ENCODE peak calls at places on chromosomes 5 and 9, in six cellular contexts. R, T, X, P, J and O are unnamed samples.

GRCh38 chr9:81268048-81268447 is 421.3 kb downstream of the TLE1 start:
- DNase-seq in R (no peak), T (no peak), X (peak), P (no peak), J (peak), O (peak)

GRCh38 chr9:101711330-101711941 is 27.0 kb downstream of the GRIN3A start:
- DNase-seq in R (no peak), T (peak), X (no peak), P (no peak), J (no peak), O (no peak)

GRCh38 chr9:121288874-121289553 is 21.1 kb downstream of the GSN start:
- DNase-seq in R (peak), T (peak), X (peak), P (peak), J (no peak), O (peak)

GRCh38 chr5:32542216-32543059 is 42.9 kb upstream of the SUB1 start:
- DNase-seq in R (no peak), T (no peak), X (peak), P (no peak), J (peak), O (peak)

GRCh38 chr9:137972988-137973470 is 95.4 kb downstream of the CACNA1B start:
- DNase-seq in R (no peak), T (no peak), X (no peak), P (no peak), J (no peak), O (no peak)

GRCh38 chr5:157575096-157575872 is at the start of gene ADAM19:
- DNase-seq in R (no peak), T (peak), X (peak), P (peak), J (no peak), O (peak)

GRCh38 chr9:133981958-133982681 is 10.0 kb downstream of the VAV2 start:
- DNase-seq in R (no peak), T (peak), X (no peak), P (no peak), J (no peak), O (no peak)

GRCh38 chr5:115571441-115571878 is 26.9 kb upstream of the FEM1C start:
- DNase-seq in R (no peak), T (peak), X (peak), P (no peak), J (no peak), O (no peak)

GRCh38 chr5:132371603-132371994 is 2.1 kb downstream of the SLC22A5 start:
- DNase-seq in R (no peak), T (no peak), X (no peak), P (no peak), J (no peak), O (no peak)

DNA sequence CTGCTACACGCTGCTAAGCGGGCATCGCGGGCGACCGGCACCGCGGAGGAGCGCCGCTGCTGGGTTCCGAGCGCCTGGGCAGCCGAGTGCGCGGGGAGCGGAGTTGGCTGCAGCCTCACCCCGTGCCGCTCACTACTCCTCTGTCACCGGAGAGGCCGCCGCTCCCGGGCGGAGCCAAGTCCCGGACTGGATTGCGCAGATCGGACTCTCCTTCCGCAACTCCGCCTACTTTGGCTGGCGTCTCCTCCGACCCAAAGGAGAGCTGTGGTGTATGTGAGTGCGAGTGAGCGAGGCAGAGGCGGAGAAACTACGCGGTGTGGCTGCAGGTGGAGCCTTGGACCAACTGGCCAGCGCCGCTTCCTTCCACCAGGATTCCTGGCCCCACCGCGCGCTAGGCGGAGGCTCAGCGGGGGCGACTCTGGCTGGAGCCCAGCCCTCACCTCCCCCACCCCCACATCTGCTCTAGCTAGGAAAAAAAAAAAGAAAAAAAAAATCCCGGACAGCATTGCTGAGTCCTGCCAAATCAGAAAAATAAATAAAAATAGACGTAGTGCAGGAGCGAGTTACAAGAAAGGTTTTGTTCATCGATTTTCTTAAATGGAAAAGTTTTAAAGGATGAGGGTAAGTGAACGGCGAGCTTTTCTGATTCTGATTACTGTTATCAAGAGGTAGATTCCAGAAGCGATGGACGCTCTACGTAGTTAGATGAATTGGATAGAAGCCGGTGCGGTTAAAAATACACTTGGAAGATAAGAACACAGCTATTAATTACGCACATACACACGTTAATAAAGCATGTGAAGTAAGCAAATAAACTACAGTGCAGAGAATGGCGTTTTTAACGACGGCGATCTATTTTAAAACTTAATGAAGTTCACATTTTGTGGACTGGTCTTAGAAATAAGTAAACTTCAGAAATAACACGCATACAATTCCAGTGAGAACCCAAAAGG is at the start of gene SEMA6A:
- DNase-seq in R (peak), T (peak), X (peak), P (peak), J (peak), O (peak)
- TF ChIP-seq CTCF in R (no peak), T (no peak), X (no peak), P (no peak), J (no peak), O (no peak)

DNA sequence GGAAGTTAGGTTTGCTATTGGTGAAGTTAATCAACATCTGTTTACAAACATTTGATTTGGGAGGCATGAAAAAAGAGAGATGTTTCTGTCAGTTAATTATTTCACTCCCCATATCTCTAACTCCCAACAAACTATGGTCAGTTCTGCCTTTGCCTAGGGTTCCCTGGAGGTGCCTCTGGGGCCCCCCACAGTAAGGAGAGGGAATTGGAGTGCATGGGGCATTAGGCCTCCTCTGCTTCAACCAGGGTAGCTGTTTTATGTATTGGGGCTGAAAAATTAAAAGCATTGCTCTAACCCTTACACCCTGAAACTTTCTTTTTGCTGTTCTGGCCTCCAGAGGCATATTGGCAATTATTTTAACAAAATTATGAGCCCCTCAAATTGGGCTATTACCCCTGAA is 32.3 kb downstream of the RUSC2 start:
- DNase-seq in R (no peak), T (peak), X (no peak), P (no peak), J (no peak), O (no peak)
- TF ChIP-seq CTCF in R (no peak), T (peak), X (peak), P (no peak), J (peak), O (peak)

DNA sequence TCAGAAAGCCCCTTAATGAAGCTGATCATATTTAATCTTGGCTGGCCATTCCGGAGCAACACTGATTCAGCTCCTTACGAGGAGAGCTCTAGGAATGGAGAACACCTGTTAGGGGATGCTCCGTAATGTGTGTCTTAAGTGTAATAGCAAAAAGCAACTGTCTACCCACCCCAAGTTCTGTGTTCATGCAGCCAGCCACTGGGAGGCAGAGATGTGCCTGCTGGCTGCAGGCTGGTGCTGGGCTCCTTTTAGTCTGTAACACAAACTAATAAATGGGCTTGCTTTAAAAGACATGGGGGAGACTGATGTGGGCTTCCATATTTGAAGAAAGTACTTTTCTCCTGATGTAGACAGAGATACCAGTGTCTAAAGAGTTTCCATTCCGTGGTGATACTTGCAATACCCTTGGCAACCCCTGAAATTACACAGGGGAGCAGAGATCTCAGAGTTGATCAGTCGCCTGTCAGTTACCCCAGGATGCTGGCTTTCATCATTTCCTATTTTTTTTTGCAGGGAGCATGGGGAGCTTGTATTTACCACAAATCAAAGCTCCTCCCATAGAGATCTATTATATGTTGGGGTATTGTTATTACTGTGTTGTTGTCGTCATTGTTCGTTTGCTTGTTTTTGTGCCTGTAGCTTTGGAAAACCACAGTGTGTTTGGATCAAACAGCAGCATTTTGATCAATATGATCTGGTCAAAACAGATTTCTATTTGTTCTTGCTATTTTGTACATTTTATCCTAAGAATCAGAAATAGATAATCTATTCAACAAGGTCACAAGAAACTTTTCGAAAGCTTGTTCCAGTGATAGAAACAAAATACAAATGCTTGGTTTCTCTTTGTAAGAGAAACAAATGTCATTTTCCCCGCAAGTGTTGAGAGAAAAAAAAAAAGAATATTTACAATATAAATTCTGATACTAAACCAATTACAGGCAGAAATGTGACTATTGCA is 65.8 kb downstream of the MTX3 start:
- DNase-seq in R (no peak), T (peak), X (peak), P (no peak), J (no peak), O (peak)
- TF ChIP-seq CTCF in R (no peak), T (peak), X (peak), P (no peak), J (peak), O (peak)

GRCh38 chr5:14840624-14841023 is 31.0 kb downstream of the ANKH start:
- DNase-seq in R (no peak), T (no peak), X (no peak), P (no peak), J (no peak), O (no peak)

GRCh38 chr5:14834584-14835540 is 36.7 kb downstream of the ANKH start:
- DNase-seq in R (no peak), T (no peak), X (no peak), P (no peak), J (no peak), O (peak)

GRCh38 chr5:14834062-14834461 is 37.5 kb downstream of the ANKH start:
- DNase-seq in R (no peak), T (no peak), X (no peak), P (no peak), J (no peak), O (no peak)

GRCh38 chr5:14842117-14842516 is 29.5 kb downstream of the ANKH start:
- DNase-seq in R (no peak), T (no peak), X (no peak), P (no peak), J (no peak), O (no peak)

DNA sequence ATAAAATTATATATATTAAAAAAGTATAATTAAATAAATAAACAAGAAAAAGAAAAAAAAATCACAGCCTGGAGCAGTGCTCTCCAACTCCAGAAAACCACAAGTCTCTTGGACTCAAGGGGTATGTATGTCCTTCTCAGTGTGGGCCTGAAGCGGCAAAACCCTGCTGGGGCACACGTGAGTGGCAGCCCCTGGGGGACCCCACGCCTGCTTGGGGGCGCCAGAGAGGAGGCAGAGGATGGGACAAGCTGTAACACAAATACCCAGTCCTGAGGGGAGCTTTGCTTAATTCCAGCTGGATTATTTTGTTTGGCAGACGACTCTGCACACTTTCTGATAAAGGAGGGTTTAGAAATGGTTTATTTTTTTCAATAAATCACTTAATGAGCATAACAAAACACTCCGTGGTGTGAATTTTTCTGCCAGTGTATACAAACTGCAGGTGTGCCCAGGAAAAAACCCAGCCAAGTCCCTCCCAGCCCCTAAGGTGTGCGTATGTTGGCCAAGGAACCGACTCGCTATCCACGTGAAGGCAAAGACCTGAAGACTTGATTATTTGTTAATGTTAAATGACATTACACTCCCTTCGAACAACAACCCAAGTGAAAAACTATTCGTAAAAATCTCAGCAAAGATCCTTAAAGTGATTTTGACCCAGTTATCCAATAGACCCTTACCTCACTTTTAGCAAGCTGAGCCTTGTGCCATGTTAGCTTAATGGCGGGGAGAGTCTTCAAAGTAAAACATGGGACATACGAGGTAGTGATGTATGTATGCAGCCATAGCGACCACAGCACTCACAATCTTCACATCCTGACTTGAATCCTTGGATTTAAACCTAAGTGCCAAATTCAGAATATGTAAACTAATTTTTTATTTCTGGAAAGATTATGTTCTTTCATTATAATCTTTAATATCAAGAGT is 32.9 kb downstream of the ANKH start:
- DNase-seq in R (no peak), T (peak), X (no peak), P (no peak), J (no peak), O (no peak)
- TF ChIP-seq CTCF in R (no peak), T (peak), X (no peak), P (no peak), J (peak), O (no peak)

DNA sequence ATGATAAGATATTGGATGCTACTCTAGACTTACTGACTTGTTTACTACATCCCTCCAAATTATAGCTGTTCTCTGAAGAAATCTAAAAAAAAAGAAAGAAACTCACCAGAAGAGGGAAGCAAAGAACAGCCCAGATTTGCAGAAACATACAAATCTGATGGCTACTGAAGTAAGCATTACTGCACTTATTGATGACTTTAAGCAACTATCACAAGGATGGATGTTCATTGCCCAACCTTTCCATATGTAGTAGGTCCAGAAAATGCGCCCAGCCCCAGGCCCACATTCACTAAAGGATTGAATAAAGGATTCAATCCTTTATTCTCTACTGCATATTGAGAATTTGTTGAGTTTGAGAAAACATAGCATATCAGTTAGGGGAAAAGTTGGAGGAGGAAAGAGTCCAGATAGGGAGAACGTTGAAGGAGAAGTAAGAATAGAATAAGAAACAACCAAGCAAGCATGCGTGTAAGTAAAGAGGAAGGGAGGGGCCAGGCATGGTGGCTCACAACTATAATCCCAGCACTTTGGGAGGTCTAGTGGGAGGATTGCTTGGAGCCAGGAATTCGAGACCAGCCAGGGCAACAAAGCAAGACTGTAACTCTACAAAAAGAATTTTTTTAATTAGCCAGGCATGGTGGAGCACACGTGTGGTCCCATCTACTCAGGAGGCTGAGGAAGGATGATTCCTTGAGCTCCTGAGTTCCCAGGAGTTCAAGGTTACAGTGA is 33.8 kb upstream of the DTWD2 start:
- DNase-seq in R (no peak), T (peak), X (peak), P (no peak), J (peak), O (peak)
- TF ChIP-seq CTCF in R (no peak), T (peak), X (peak), P (peak), J (peak), O (peak)

DNA sequence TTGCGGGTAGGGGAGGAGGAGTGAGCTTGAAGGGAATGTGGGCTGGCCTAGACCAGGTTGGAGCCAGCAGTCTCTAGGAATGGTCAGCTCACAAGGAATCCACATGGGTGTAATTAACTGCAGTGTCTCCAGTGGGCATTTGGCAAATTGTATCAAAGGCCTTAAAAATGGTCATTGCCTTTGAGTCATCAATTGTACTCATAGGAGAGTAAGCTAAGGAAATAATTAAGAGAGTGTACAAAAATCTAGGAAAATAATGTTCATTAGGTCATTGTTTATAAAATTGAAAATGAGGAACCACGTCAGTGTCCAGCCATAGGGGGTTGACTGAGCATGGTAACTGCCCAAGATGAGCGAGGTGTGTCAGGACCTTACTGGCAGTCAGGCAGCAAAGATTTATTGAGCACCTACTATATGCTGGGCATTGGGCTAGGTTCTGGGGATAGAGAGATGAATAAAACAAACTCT is 29.8 kb upstream of the RPL26L1 start:
- DNase-seq in R (no peak), T (no peak), X (peak), P (no peak), J (no peak), O (peak)
- TF ChIP-seq CTCF in R (no peak), T (no peak), X (no peak), P (no peak), J (no peak), O (no peak)

GRCh38 chr5:134714537-134714936 is 23.8 kb upstream of the CAMLG start:
- DNase-seq in R (no peak), T (no peak), X (no peak), P (no peak), J (no peak), O (no peak)
- TF ChIP-seq CTCF in R (no peak), T (no peak), X (no peak), P (no peak), J (no peak), O (no peak)

DNA sequence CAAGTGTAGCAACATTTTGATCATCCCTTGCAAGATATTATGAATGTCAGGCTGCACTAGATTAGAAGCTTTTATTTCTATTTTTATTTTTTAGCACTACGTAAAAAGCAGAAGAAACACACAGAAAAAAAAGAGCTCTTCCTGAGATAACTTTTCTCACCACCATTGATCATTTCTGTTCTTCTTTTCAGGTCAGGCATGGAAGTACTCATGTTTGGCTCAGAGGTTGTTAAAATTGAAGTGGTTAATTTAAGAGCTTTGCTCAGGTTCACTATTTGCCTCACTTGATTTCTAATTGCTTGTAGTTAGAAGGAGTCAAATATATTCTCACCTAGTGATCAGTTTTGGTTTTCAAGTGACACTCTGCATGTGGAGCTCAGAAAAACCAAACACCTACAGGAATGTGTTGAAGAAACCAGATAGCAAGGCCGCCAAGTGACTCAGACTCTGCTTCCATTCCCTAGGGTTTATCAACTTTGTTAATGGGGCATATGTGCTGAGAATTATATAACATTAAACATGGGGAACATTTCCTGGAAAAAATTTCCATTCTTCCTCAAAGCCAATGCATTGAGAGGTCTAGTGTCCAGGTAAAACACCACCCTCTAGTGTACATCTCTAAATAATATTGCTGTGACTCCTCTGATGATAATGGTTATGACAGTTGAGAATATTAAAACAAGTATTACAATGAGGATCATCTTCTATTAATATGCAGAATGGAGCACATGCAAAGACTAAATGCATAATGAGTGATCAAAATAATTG is 679.7 kb downstream of the CETN3 start:
- DNase-seq in R (no peak), T (no peak), X (no peak), P (no peak), J (no peak), O (peak)
- TF ChIP-seq CTCF in R (no peak), T (peak), X (no peak), P (no peak), J (peak), O (no peak)

GRCh38 chr5:15515229-15515628 is 15.2 kb downstream of the FBXL7 start:
- DNase-seq in R (no peak), T (no peak), X (peak), P (no peak), J (no peak), O (no peak)
- TF ChIP-seq CTCF in R (no peak), T (no peak), X (no peak), P (peak), J (peak), O (no peak)